ENCODE peak calls at places on chromosomes 11 and 22, in eight cellular contexts. U, N, X, A, D, F, K and Q are unnamed samples.

GRCh38 chr11:12239396-12240298 is 129.3 kb downstream of the MICAL2 start:
- DNase-seq in U (no peak), N (no peak), X (no peak), A (no peak), D (no peak), F (no peak), K (peak), Q (no peak)

GRCh38 chr11:131370090-131370751 is at the start of gene NTM:
- DNase-seq in U (peak), N (no peak), X (peak), A (no peak), D (peak), F (peak), K (peak), Q (peak)

GRCh38 chr11:130260735-130261134 is 54.0 kb downstream of the ZBTB44 start:
- DNase-seq in U (no peak), N (no peak), X (no peak), A (no peak), D (no peak), F (no peak), K (no peak), Q (no peak)

GRCh38 chr22:23236026-23236425 is 55.7 kb downstream of the BCR start:
- DNase-seq in U (no peak), N (no peak), X (no peak), A (no peak), D (no peak), F (no peak), K (no peak), Q (no peak)

GRCh38 chr11:9003573-9004309 is at the start of gene NRIP3:
- DNase-seq in U (no peak), N (peak), X (peak), A (peak), D (peak), F (peak), K (peak), Q (no peak)

GRCh38 chr22:27212617-27213177 is 555.3 kb downstream of the MIAT start:
- DNase-seq in U (peak), N (peak), X (peak), A (no peak), D (peak), F (peak), K (peak), Q (no peak)

GRCh38 chr11:83317757-83318548 is 31.8 kb upstream of the CCDC90B start:
- DNase-seq in U (no peak), N (no peak), X (no peak), A (no peak), D (no peak), F (no peak), K (no peak), Q (no peak)

GRCh38 chr11:78256962-78257361 is 68.2 kb downstream of the USP35 start:
- DNase-seq in U (peak), N (peak), X (peak), A (peak), D (peak), F (peak), K (peak), Q (no peak)

GRCh38 chr22:26648011-26648497 is 9.3 kb upstream of the MIAT start:
- DNase-seq in U (no peak), N (no peak), X (no peak), A (no peak), D (no peak), F (no peak), K (no peak), Q (no peak)

GRCh38 chr11:12154871-12155668 is 44.7 kb downstream of the MICAL2 start:
- DNase-seq in U (no peak), N (no peak), X (no peak), A (no peak), D (no peak), F (no peak), K (no peak), Q (no peak)

GRCh38 chr11:17135934-17136683 is 58.6 kb upstream of the RPS13 start:
- DNase-seq in U (no peak), N (no peak), X (no peak), A (no peak), D (no peak), F (no peak), K (no peak), Q (no peak)

GRCh38 chr11:38756537-38756936 is 2158.5 kb upstream of the RAG2 start:
- DNase-seq in U (no peak), N (no peak), X (no peak), A (no peak), D (no peak), F (no peak), K (no peak), Q (no peak)

GRCh38 chr11:116771935-116772334 is 852 bp downstream of the BUD13 start:
- DNase-seq in U (no peak), N (peak), X (no peak), A (no peak), D (no peak), F (no peak), K (no peak), Q (no peak)

GRCh38 chr11:10528121-10528520 is 12.9 kb downstream of the RNF141 start:
- DNase-seq in U (no peak), N (no peak), X (no peak), A (no peak), D (peak), F (no peak), K (no peak), Q (no peak)

GRCh38 chr22:50267591-50268390 is 2.4 kb downstream of the MAPK11 start:
- DNase-seq in U (no peak), N (no peak), X (peak), A (peak), D (peak), F (peak), K (peak), Q (no peak)

GRCh38 chr11:33690290-33691050 is 10.2 kb downstream of the C11orf91 start:
- DNase-seq in U (peak), N (peak), X (peak), A (no peak), D (peak), F (peak), K (peak), Q (no peak)

GRCh38 chr11:29268733-29269132 is 748.1 kb downstream of the KCNA4 start:
- DNase-seq in U (no peak), N (no peak), X (no peak), A (no peak), D (no peak), F (no peak), K (no peak), Q (no peak)

GRCh38 chr11:31802990-31803812 is 7.9 kb downstream of the PAX6 start:
- DNase-seq in U (no peak), N (no peak), X (no peak), A (no peak), D (no peak), F (no peak), K (no peak), Q (no peak)

GRCh38 chr22:44428941-44429615 is 69.0 kb downstream of the RTL6 start:
- DNase-seq in U (no peak), N (no peak), X (no peak), A (peak), D (no peak), F (no peak), K (no peak), Q (no peak)

GRCh38 chr11:92057849-92058442 is 166.7 kb upstream of the FAT3 start:
- DNase-seq in U (no peak), N (no peak), X (peak), A (no peak), D (no peak), F (no peak), K (no peak), Q (no peak)

GRCh38 chr11:10041337-10041736 is 252.7 kb downstream of the SBF2 start:
- DNase-seq in U (no peak), N (no peak), X (no peak), A (no peak), D (no peak), F (no peak), K (no peak), Q (no peak)

GRCh38 chr22:23073506-23074229 is 3.3 kb downstream of the GNAZ start:
- DNase-seq in U (no peak), N (no peak), X (no peak), A (peak), D (no peak), F (no peak), K (no peak), Q (no peak)

GRCh38 chr22:39242809-39243442 is 1.9 kb downstream of the PDGFB start:
- DNase-seq in U (no peak), N (peak), X (no peak), A (no peak), D (no peak), F (no peak), K (peak), Q (peak)

GRCh38 chr11:124670732-124671131 is 2.8 kb downstream of the SIAE start:
- DNase-seq in U (no peak), N (no peak), X (peak), A (no peak), D (peak), F (no peak), K (no peak), Q (no peak)

GRCh38 chr11:131877246-131877645 is 506.8 kb downstream of the NTM start:
- DNase-seq in U (no peak), N (no peak), X (no peak), A (no peak), D (no peak), F (no peak), K (no peak), Q (no peak)

GRCh38 chr22:19974233-19974861 is 32.7 kb upstream of the TXNRD2 start:
- DNase-seq in U (no peak), N (peak), X (peak), A (no peak), D (peak), F (peak), K (no peak), Q (peak)

GRCh38 chr22:36003972-36004674 is 24.5 kb downstream of the RBFOX2 start:
- DNase-seq in U (no peak), N (no peak), X (no peak), A (no peak), D (no peak), F (no peak), K (no peak), Q (no peak)

GRCh38 chr22:21698430-21699329 is 32.9 kb downstream of the PPIL2 start:
- DNase-seq in U (no peak), N (peak), X (peak), A (no peak), D (peak), F (peak), K (no peak), Q (no peak)

GRCh38 chr11:115759622-115760527 is 255.7 kb upstream of the CADM1 start:
- DNase-seq in U (no peak), N (peak), X (peak), A (peak), D (no peak), F (peak), K (no peak), Q (no peak)

GRCh38 chr11:112958670-112959069 is 2.5 kb upstream of the NCAM1 start:
- DNase-seq in U (peak), N (peak), X (peak), A (no peak), D (peak), F (no peak), K (no peak), Q (no peak)

GRCh38 chr22:19942071-19942885 is 660 bp upstream of the TXNRD2 start:
- DNase-seq in U (peak), N (peak), X (peak), A (peak), D (peak), F (no peak), K (no peak), Q (no peak)

GRCh38 chr22:49914256-49914655 is 4.0 kb downstream of the ALG12 start:
- DNase-seq in U (no peak), N (no peak), X (no peak), A (no peak), D (no peak), F (no peak), K (no peak), Q (no peak)

GRCh38 chr11:120666121-120666639 is 154.6 kb downstream of the GRIK4 start:
- DNase-seq in U (no peak), N (no peak), X (no peak), A (no peak), D (no peak), F (no peak), K (no peak), Q (no peak)

GRCh38 chr22:44734801-44735517 is 17.4 kb upstream of the ARHGAP8 start:
- DNase-seq in U (no peak), N (no peak), X (no peak), A (no peak), D (no peak), F (peak), K (no peak), Q (no peak)

GRCh38 chr11:10743354-10744035 is 7.6 kb upstream of the CTR9 start:
- DNase-seq in U (no peak), N (no peak), X (no peak), A (no peak), D (peak), F (no peak), K (no peak), Q (no peak)

GRCh38 chr22:37545703-37546435 is 14.4 kb upstream of the CDC42EP1 start:
- DNase-seq in U (peak), N (peak), X (peak), A (peak), D (peak), F (peak), K (peak), Q (no peak)

GRCh38 chr11:111912535-111912934 is at the start of gene HSPB2:
- DNase-seq in U (no peak), N (no peak), X (no peak), A (no peak), D (no peak), F (peak), K (no peak), Q (no peak)
- H3K4me3 ChIP-seq in U (peak), N (no peak), X (no peak), A (peak), D (peak), F (peak), K (no peak), Q (no peak)

DNA sequence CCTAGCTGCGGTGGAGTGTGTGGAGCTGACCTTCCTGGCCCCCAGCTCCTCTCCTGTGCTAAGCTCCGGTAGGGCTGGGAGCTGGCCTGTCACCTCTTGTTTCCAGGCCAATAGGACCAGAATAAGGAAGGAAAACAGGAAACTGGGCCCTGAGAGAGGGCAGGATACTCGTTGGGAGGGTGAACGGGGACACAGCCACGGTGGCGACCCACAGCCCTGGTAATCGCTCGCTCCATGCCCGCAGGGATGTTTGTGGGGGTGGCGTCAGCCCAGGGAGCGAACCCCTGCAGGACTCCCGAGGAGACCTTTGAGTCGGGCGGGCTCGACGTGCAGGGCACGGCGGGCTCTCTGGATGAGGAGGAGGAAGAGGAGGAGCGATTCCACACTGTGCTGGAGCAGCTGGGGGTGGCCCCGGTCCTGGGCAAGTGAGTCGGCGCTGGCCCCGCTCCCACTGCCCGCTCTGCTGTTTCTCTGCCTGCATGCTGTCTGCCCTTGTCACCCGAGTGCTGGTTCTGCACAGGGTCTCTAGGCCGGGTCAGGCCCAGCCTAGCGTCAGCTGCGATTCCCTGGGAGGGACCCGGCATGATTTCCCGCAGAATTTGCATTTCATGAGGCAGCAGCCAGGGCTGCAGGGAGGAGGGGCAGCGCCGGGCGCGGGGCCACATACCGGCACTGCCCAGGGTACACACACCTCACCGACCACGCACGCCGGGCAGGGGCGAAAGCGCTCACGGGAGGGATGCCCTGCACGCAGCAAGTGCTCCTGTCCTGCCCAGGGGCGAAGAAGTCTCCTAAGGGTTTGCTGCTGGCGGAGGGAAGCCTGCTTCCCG is 1.6 kb downstream of the CRACR2B start:
- DNase-seq in U (no peak), N (no peak), X (peak), A (no peak), D (no peak), F (no peak), K (no peak), Q (no peak)
- H3K4me3 ChIP-seq in U (no peak), N (peak), X (peak), A (peak), D (peak), F (peak), K (no peak), Q (no peak)

GRCh38 chr11:61826930-61827572 is 1.0 kb upstream of the FADS2 start:
- DNase-seq in U (no peak), N (no peak), X (no peak), A (peak), D (no peak), F (no peak), K (no peak), Q (no peak)
- H3K4me3 ChIP-seq in U (peak), N (peak), X (peak), A (peak), D (peak), F (peak), K (no peak), Q (peak)

GRCh38 chr11:71446150-71446549 is 2.0 kb downstream of the DHCR7 start:
- DNase-seq in U (no peak), N (no peak), X (no peak), A (no peak), D (no peak), F (no peak), K (no peak), Q (no peak)
- H3K4me3 ChIP-seq in U (no peak), N (no peak), X (no peak), A (no peak), D (no peak), F (no peak), K (no peak), Q (no peak)

DNA sequence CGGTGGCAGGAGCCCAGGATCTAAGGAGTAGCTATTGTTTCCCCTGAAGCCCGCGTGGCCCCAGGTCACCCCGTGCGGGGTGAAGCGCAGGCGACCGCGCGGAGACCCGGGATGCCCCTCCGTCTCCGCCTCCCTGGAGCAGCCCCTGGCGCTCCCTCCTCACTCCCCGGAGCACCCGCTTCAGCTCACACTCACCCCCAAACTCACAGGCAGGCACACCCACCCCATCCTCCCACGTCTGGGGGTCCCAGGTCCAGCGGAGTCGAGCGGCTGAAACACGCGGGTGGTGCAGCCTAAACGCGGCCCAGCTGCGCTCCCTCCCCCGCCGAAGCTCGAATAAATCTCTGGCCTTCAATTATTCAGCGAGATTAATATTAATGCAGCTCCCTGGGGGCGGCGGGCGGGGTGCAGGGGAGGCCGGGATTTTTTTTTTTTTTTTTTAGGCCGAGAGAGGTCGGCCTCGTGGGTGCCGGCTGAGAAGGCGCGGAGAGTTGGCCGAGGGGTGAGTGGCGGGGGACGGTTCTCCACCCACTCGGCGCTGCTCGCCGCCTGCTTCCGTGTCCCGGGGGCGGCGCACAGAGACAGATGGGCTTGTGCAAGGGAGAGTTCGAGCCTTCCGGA is 465 bp upstream of the SLC1A2 start:
- DNase-seq in U (no peak), N (peak), X (peak), A (peak), D (no peak), F (peak), K (no peak), Q (no peak)
- H3K4me3 ChIP-seq in U (peak), N (no peak), X (peak), A (peak), D (peak), F (peak), K (no peak), Q (peak)

GRCh38 chr11:66676279-66676919 is 1.3 kb downstream of the RBM4B start:
- DNase-seq in U (no peak), N (no peak), X (no peak), A (peak), D (no peak), F (no peak), K (no peak), Q (no peak)
- H3K4me3 ChIP-seq in U (no peak), N (no peak), X (peak), A (peak), D (peak), F (peak), K (no peak), Q (peak)

GRCh38 chr22:29765905-29766631 is 739 bp downstream of the ZMAT5 start:
- DNase-seq in U (no peak), N (no peak), X (no peak), A (no peak), D (no peak), F (no peak), K (no peak), Q (no peak)
- H3K4me3 ChIP-seq in U (peak), N (peak), X (peak), A (peak), D (peak), F (peak), K (peak), Q (peak)

GRCh38 chr11:100815787-100816330 is 128.8 kb downstream of the ARHGAP42 start:
- DNase-seq in U (no peak), N (no peak), X (no peak), A (no peak), D (no peak), F (no peak), K (no peak), Q (no peak)
- H3K4me3 ChIP-seq in U (no peak), N (no peak), X (no peak), A (no peak), D (no peak), F (no peak), K (no peak), Q (no peak)

GRCh38 chr11:81907996-81908395 is 825.7 kb downstream of the FAM181B start:
- DNase-seq in U (no peak), N (no peak), X (no peak), A (no peak), D (no peak), F (no peak), K (no peak), Q (no peak)
- H3K4me3 ChIP-seq in U (no peak), N (no peak), X (no peak), A (no peak), D (no peak), F (no peak), K (no peak), Q (no peak)

GRCh38 chr11:6319879-6320410 is 356 bp downstream of the CAVIN3 start:
- DNase-seq in U (peak), N (peak), X (peak), A (peak), D (peak), F (peak), K (peak), Q (no peak)
- H3K4me3 ChIP-seq in U (peak), N (peak), X (peak), A (peak), D (peak), F (peak), K (peak), Q (no peak)